ENCODE peak calls at places on chromosomes 7 and 10, in five cellular contexts. B is A549, W is H1, S is PC-9, M is hepatocyte. T is an unnamed sample.

GRCh38 chr7:22667562-22668239 is 59.3 kb upstream of the IL6 start:
- DNase-seq in W (no peak), S (peak; percentile 100), B (peak; percentile 34), M (peak; percentile 52), T (peak; percentile 64)

GRCh38 chr7:39195967-39196366 is 218.3 kb downstream of the POU6F2 start:
- DNase-seq in W (no peak), S (no peak), B (no peak), M (no peak), T (no peak)

GRCh38 chr10:118723467-118723866 is 31.3 kb downstream of the CACUL1 start:
- DNase-seq in M (no peak), S (no peak), B (no peak), W (no peak), T (no peak)

GRCh38 chr10:106816318-106817085 is 348.0 kb downstream of the SORCS1 start:
- DNase-seq in W (no peak), B (no peak), M (no peak), S (no peak), T (no peak)

GRCh38 chr10:57221674-57222073 is 860.6 kb upstream of the ZWINT start:
- DNase-seq in B (no peak), M (no peak), W (no peak), S (no peak), T (peak; percentile 35)

GRCh38 chr10:81662837-81663236 is 212.2 kb upstream of the NRG3 start:
- DNase-seq in M (no peak), W (no peak), B (no peak), S (no peak), T (no peak)

GRCh38 chr10:114571316-114571999 is 86.6 kb downstream of the ABLIM1 start:
- DNase-seq in M (no peak), B (no peak), S (no peak), W (no peak), T (no peak)

GRCh38 chr10:17643339-17643754 is 604 bp upstream of the STAM start:
- DNase-seq in W (no peak), M (peak; percentile 83), B (peak; percentile 74), S (peak; percentile 83), T (peak; percentile 69)

GRCh38 chr10:132396495-132397035 is 435 bp upstream of the PWWP2B start:
- DNase-seq in W (no peak), S (no peak), B (no peak), M (peak; percentile 90), T (peak; percentile 74)

GRCh38 chr7:90797596-90797995 is 201.5 kb downstream of the CDK14 start:
- DNase-seq in W (no peak), M (no peak), S (no peak), B (no peak), T (no peak)

GRCh38 chr10:122010405-122011050 is 21.6 kb downstream of the TACC2 start:
- DNase-seq in S (no peak), M (no peak), W (no peak), B (no peak), T (no peak)

GRCh38 chr7:30173058-30173897 is 38.5 kb downstream of the MTURN start:
- DNase-seq in M (peak; percentile 65), W (no peak), B (no peak), S (peak; percentile 88), T (no peak)

GRCh38 chr7:1058821-1059199 is 14.5 kb downstream of the GPR146 start:
- DNase-seq in B (no peak), S (no peak), W (no peak), M (no peak), T (no peak)

GRCh38 chr7:134625571-134625970 is 21.1 kb upstream of the BPGM start:
- DNase-seq in W (no peak), M (no peak), B (no peak), S (no peak), T (no peak)

GRCh38 chr10:17563452-17563851 is 53.7 kb downstream of the HACD1 start:
- DNase-seq in B (no peak), S (no peak), M (no peak), W (no peak), T (peak; percentile 6)

GRCh38 chr7:66921396-66921917 is 432 bp downstream of the TMEM248 start:
- DNase-seq in B (no peak), S (no peak), W (peak; percentile 63), M (peak; percentile 46), T (peak; percentile 48)

GRCh38 chr7:27071622-27072390 is 24.0 kb downstream of the HOXA1 start:
- DNase-seq in B (no peak), W (no peak), S (peak; percentile 90), M (no peak), T (no peak)

GRCh38 chr7:86961686-86962085 is 97.8 kb downstream of the ELAPOR2 start:
- DNase-seq in S (no peak), M (no peak), W (no peak), B (no peak), T (no peak)

GRCh38 chr7:24665564-24666294 is 91.5 kb downstream of the GSDME start:
- DNase-seq in B (peak; percentile 32), W (no peak), M (peak; percentile 68), S (peak; percentile 48), T (peak; percentile 85)

GRCh38 chr7:95527776-95528250 is 42.1 kb downstream of the ASB4 start:
- DNase-seq in M (no peak), S (no peak), B (no peak), W (no peak), T (peak; percentile 6)

GRCh38 chr10:43781480-43782361 is 133.0 kb upstream of the ZNF32 start:
- DNase-seq in S (no peak), M (peak; percentile 21), B (no peak), W (no peak), T (no peak)

GRCh38 chr10:133308431-133309110 is at the start of the genes TUBGCP2 and ZNF511:
- DNase-seq in S (peak; percentile 44), W (peak; percentile 95), B (peak; percentile 74), M (peak; percentile 94), T (peak; percentile 81)

GRCh38 chr10:129744896-129745750 is 219.0 kb downstream of the EBF3 start:
- DNase-seq in S (no peak), W (peak; percentile 35), B (no peak), M (no peak), T (no peak)

GRCh38 chr7:85287126-85287825 is 100.4 kb upstream of the SEMA3D start:
- DNase-seq in M (peak; percentile 6), S (no peak), W (no peak), B (no peak), T (no peak)

GRCh38 chr10:78365711-78366110 is 332.0 kb downstream of the RPS24 start:
- DNase-seq in W (no peak), M (peak; percentile 64), B (no peak), S (no peak), T (no peak)

GRCh38 chr10:78514459-78514858 is 480.8 kb downstream of the RPS24 start:
- DNase-seq in B (no peak), M (no peak), S (no peak), W (peak; percentile 10), T (no peak)

GRCh38 chr10:98528785-98529183 is 82.0 kb upstream of the HPS1 start:
- DNase-seq in B (no peak), M (no peak), S (no peak), W (no peak), T (no peak)

GRCh38 chr10:127415901-127416630 is 133.0 kb upstream of the NPS start:
- DNase-seq in W (no peak), M (no peak), B (no peak), S (no peak), T (no peak)

GRCh38 chr10:90769946-90770841 is 87.6 kb downstream of the HTR7 start:
- DNase-seq in B (no peak), W (peak; percentile 59), S (no peak), M (no peak), T (no peak)

GRCh38 chr7:151900591-151901312 is 23.8 kb upstream of the PRKAG2 start:
- DNase-seq in W (no peak), M (no peak), S (no peak), B (no peak), T (no peak)

GRCh38 chr7:68718059-68718685 is 880.1 kb upstream of the AUTS2 start:
- DNase-seq in W (no peak), M (no peak), B (no peak), S (no peak), T (no peak)

GRCh38 chr7:107269815-107270214 is 101.0 kb downstream of the HBP1 start:
- DNase-seq in S (no peak), W (no peak), B (no peak), M (peak; percentile 19), T (no peak)

GRCh38 chr10:71213127-71213616 is 802 bp downstream of the UNC5B start:
- DNase-seq in B (no peak), S (peak; percentile 84), W (peak; percentile 66), M (peak; percentile 85), T (peak; percentile 80)

GRCh38 chr7:104983620-104984539 is 30.1 kb upstream of the KMT2E start:
- DNase-seq in W (peak; percentile 87), B (peak; percentile 93), S (peak; percentile 76), M (peak; percentile 87), T (peak; percentile 94)

GRCh38 chr10:110915035-110915434 is 3.9 kb downstream of the BBIP1 start:
- DNase-seq in M (no peak), W (no peak), B (no peak), S (no peak), T (no peak)
- H3K4me2 ChIP-seq in M (no peak overlapping the region), W (no peak overlapping the region), B (no peak overlapping the region), S (no peak overlapping the region), T (no peak overlapping the region)

DNA sequence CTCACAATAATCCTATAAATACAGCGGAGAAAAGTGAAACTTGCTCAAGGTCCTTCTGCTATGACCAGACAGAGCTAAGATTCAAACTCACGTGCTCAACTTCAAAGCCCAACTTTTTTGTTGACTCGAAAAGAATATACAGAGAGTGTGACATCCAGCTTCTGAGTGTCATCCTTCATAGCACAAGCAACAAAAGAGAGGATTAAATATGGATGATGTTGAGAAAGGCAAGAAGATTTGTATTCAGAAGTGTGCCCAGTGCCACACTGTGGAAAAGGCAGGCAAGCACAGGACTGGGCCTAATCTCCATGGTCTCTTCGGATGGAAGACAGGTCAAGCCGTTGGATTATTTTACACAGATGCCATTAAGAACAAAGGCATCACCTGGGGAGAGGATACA is 2.1 kb upstream of the FAM3C start:
- DNase-seq in W (no peak), B (no peak), S (no peak), M (peak; percentile 6), T (peak; percentile 27)
- H3K4me2 ChIP-seq in W (no peak overlapping the region), B (peak overlapping the region; percentile 59), S (no peak overlapping the region), M (peak overlapping the region; percentile 34), T (no peak overlapping the region)

GRCh38 chr10:62170738-62171137 is 97.9 kb downstream of the RTKN2 start:
- DNase-seq in W (no peak), S (no peak), M (no peak), B (no peak), T (no peak)
- H3K4me2 ChIP-seq in W (no peak overlapping the region), S (no peak overlapping the region), M (no peak overlapping the region), B (no peak overlapping the region), T (no peak overlapping the region)

GRCh38 chr7:139726485-139726869 is 51.3 kb downstream of the HIPK2 start:
- DNase-seq in W (no peak), S (no peak), B (no peak), M (no peak), T (no peak)

GRCh38 chr7:139727151-139727705 is 50.6 kb downstream of the HIPK2 start:
- DNase-seq in B (no peak), S (no peak), W (no peak), M (no peak), T (no peak)

GRCh38 chr7:139722604-139723003 is 55.2 kb downstream of the HIPK2 start:
- DNase-seq in W (no peak), B (no peak), S (no peak), M (no peak), T (no peak)

GRCh38 chr7:139725843-139726484 is 51.8 kb downstream of the HIPK2 start:
- DNase-seq in W (no peak), S (no peak), M (no peak), B (no peak), T (no peak)

GRCh38 chr7:139725077-139725476 is 52.7 kb downstream of the HIPK2 start:
- DNase-seq in B (no peak), W (no peak), S (peak; percentile 42), M (no peak), T (no peak)
- H3K4me2 ChIP-seq in B (peak overlapping the region; percentile 46), W (no peak overlapping the region), S (no peak overlapping the region), M (no peak overlapping the region), T (no peak overlapping the region)

T was measured in GM23338.